ENCODE peak calls at places on chromosome 4, in four cellular contexts. One of them, this sample, is unnamed.

GRCh38 chr4:170157670-170158069 is 67.9 kb upstream of the AADAT start:
- DNase-seq in right lobe of liver: no peak
- DNase-seq in HCT116: no peak
- DNase-seq in ascending aorta: no peak
- DNase-seq in this sample: no peak

GRCh38 chr4:152619556-152619955 is 60.2 kb downstream of the TMEM154 start:
- DNase-seq in right lobe of liver: no peak
- DNase-seq in HCT116: no peak
- DNase-seq in ascending aorta: no peak
- DNase-seq in this sample: no peak

GRCh38 chr4:39786838-39787237 is 88.9 kb downstream of the UBE2K start:
- DNase-seq in right lobe of liver: no peak
- DNase-seq in HCT116: no peak
- DNase-seq in ascending aorta: no peak
- DNase-seq in this sample: no peak

GRCh38 chr4:158411180-158411721 is 110.4 kb upstream of the RXFP1 start:
- DNase-seq in right lobe of liver: no peak
- DNase-seq in HCT116: no peak
- DNase-seq in ascending aorta: no peak
- DNase-seq in this sample: no peak

GRCh38 chr4:52317981-52318380 is 266.9 kb downstream of the SPATA18 start:
- DNase-seq in right lobe of liver: no peak
- DNase-seq in HCT116: no peak
- DNase-seq in ascending aorta: no peak
- DNase-seq in this sample: no peak

GRCh38 chr4:74932832-74933561 is at the start of gene PARM1:
- DNase-seq in right lobe of liver: peak
- DNase-seq in HCT116: peak
- DNase-seq in ascending aorta: peak
- DNase-seq in this sample: peak

GRCh38 chr4:183098080-183098722 is 856 bp upstream of the WWC2 start:
- DNase-seq in right lobe of liver: peak
- DNase-seq in HCT116: no peak
- DNase-seq in ascending aorta: peak
- DNase-seq in this sample: peak

GRCh38 chr4:152385551-152385950 is 150.3 kb downstream of the FBXW7 start:
- DNase-seq in right lobe of liver: no peak
- DNase-seq in HCT116: no peak
- DNase-seq in ascending aorta: no peak
- DNase-seq in this sample: no peak

DNA sequence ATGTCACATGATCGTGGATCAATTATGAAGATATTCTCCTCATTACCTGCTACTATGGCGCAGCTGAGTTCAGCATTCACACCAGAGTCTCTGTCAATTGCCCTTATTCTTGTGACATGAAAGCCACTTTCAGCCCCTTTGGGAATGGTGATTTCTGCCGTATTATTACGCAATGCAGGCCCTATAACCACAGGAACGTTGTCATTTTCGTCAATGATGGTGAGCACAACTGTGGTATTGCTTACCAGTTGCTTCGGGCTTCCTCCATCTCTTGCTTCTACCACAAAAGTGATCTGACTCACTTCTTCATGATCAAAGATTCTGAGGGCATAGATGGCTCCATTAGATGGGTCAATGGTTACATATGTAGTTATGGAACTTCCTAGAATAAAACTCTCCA is 2.1 kb downstream of the PCDH18 start:
- DNase-seq in right lobe of liver: no peak
- DNase-seq in HCT116: no peak
- DNase-seq in ascending aorta: no peak
- DNase-seq in this sample: no peak
- H3K4me3 ChIP-seq in right lobe of liver: peak
- H3K4me3 ChIP-seq in HCT116: no peak
- H3K4me3 ChIP-seq in ascending aorta: peak
- H3K4me3 ChIP-seq in this sample: peak

DNA sequence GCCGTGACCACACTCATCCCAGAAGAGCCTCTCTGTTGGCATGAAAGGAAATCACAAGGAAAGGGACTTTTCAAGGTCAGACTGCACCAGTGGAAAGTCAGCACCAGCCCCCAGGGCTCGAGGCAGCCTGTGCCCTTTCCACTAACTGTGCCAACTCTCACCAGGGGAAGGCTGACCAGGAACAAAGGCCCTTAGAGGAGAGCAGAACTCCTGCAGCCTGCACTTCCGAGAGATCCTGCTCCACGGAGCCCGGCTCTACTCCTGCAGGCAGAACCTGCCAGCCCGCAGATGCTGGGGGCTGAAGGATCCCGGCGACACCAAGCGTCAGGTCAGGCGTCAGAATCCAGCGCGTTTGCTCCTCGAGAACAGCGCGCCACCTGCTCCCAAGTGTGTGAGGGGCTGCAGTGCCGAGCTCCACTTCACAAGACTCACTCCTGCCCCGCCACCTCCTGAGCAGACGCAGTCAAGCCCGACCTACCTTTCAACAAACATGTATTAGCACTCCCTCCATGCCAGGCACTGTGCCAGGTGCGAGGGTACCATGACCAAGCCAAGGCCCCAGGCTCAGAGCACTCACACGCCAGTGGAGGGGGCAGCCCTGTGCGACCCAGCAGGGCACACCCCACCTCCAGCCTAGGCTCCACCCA is 13.6 kb upstream of the HELT start:
- DNase-seq in right lobe of liver: no peak
- DNase-seq in HCT116: no peak
- DNase-seq in ascending aorta: no peak
- DNase-seq in this sample: peak
- TF ChIP-seq CTCF in right lobe of liver: no peak
- TF ChIP-seq CTCF in HCT116: no peak
- TF ChIP-seq CTCF in ascending aorta: no peak
- TF ChIP-seq CTCF in this sample: no peak

DNA sequence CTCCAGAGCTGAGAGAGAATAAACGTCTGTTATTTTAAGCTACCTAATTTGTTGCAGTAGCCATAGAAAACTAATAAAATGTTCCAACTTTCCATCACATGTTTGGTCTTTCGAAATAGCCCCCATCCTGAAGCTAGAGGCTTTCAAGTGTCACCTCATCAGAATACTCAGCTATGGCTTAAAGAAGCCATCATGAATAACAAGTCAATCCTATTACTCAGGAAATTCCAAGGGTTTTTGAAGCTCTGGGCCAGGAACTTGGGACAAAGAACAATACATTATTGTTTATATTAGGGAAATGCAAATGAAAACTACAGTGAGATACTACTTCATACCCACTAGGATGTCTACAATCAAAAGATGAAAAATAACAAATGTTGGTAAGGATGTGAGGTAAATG is 42.2 kb downstream of the TBCK start:
- DNase-seq in right lobe of liver: no peak
- DNase-seq in HCT116: no peak
- DNase-seq in ascending aorta: no peak
- DNase-seq in this sample: no peak
- H3K27ac ChIP-seq in right lobe of liver: no peak
- H3K27ac ChIP-seq in HCT116: no peak
- H3K27ac ChIP-seq in ascending aorta: no peak
- H3K27ac ChIP-seq in this sample: no peak

DNA sequence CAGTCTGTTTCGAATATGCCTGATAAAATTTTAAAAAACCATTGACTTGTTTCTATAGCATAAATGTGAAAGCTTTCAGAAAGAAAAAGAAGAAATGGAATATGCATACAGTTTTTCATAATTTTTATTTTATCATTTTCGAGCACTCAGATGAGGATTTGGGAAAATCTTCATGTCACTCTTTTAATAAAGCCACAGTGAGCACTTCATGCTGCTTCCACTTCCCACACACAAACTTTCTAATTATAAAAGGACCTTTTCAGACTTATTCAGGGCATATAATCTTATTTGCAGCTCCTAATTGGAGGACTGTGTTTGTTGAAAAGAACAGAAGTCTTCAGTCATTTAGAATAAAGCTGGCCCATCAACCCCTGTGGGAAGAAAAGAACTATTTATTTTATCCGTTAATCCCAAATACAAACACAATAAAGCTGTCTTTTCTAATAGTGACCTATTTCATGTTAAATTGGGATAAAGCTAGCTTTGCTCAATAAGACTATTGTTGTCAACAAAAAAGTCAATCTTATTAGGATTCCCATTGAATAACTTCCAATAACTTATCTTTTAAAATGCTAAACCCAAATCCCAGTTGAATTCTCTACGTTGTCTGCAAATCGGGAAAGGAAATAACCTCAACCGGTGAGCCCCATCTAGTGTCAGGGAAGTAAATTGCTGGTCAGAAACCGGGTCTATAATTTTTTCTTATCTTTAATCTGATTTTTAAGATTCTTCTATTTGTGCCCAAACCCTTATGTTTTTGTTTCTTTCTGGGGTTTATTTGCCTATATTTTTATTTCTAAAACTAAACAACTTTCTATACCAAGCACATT is 211.5 kb downstream of the PDGFRA start:
- DNase-seq in right lobe of liver: no peak
- DNase-seq in HCT116: peak
- DNase-seq in ascending aorta: no peak
- DNase-seq in this sample: no peak
- H3K4me3 ChIP-seq in right lobe of liver: no peak
- H3K4me3 ChIP-seq in HCT116: no peak
- H3K4me3 ChIP-seq in ascending aorta: peak
- H3K4me3 ChIP-seq in this sample: peak

DNA sequence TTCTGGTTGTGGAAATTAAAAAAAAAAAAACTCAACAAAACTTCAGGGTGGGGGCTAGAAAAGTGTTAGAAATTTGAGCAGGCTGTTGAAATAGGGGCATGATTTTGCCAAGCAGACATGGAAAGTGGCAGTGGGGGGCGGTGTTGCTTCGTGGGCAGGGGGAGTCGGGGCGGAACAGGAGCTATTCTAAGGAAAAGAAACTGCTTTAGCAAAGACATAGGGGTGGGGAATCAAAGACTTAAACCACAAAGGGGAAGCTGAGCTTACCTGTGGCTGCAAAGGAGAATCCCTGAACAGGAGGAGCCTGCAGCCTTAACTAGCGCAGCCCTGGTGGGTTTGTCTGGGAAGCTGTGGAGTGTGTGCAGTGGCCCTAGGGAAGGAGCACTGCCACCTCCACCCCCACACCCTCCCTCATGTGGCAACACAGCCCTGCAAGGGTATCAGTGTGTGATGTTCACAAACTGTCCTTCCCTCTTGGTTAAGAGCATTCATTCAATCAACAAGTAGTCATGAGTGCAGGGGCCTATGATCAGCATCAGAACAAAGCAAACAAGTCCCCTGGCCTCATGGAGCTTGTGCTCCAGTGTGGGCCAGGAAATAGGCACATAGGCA is 20.5 kb downstream of the SEL1L3 start:
- DNase-seq in right lobe of liver: no peak
- DNase-seq in HCT116: no peak
- DNase-seq in ascending aorta: no peak
- DNase-seq in this sample: no peak
- TF ChIP-seq CTCF in right lobe of liver: no peak
- TF ChIP-seq CTCF in HCT116: no peak
- TF ChIP-seq CTCF in ascending aorta: no peak
- TF ChIP-seq CTCF in this sample: no peak

This sample was measured in breast epithelium.